ENCODE peak calls at places on chromosomes 13 and 19, in six cellular contexts. E, X, W, V, Z and D are unnamed samples.

GRCh38 chr19:47407417-47407774 is 11.9 kb downstream of the MEIS3 start:
- DNase-seq in E (no peak), X (no peak), W (no peak), V (no peak), Z (no peak), D (no peak)

GRCh38 chr19:41569481-41570150 is 6.3 kb upstream of the CEACAM21 start:
- DNase-seq in E (no peak), X (no peak), W (no peak), V (no peak), Z (no peak), D (no peak)

GRCh38 chr13:112885782-112886268 is 83.2 kb upstream of the MCF2L start:
- DNase-seq in E (no peak), X (peak; percentile 95), W (no peak), V (no peak), Z (peak; percentile 84), D (peak; percentile 42)

GRCh38 chr13:37173214-37173613 is 67.8 kb upstream of the CSNK1A1L start:
- DNase-seq in E (no peak), X (no peak), W (no peak), V (no peak), Z (peak; percentile 75), D (no peak)

GRCh38 chr13:112444001-112444311 is 67.8 kb downstream of the SPACA7 start:
- DNase-seq in E (no peak), X (peak; percentile 75), W (peak; percentile 67), V (no peak), Z (peak; percentile 60), D (peak; percentile 59)

GRCh38 chr19:46631481-46631880 is 4.5 kb downstream of the GNG8 start:
- DNase-seq in E (no peak), X (no peak), W (no peak), V (no peak), Z (peak; percentile 65), D (no peak)

GRCh38 chr19:52428937-52429336 is at the start of gene ZNF534:
- DNase-seq in E (no peak), X (no peak), W (no peak), V (no peak), Z (no peak), D (no peak)

GRCh38 chr13:96473463-96474157 is 383.7 kb downstream of the HS6ST3 start:
- DNase-seq in E (no peak), X (no peak), W (no peak), V (no peak), Z (peak; percentile 16), D (no peak)

GRCh38 chr19:16536130-16536529 is 6.1 kb downstream of the CHERP start:
- DNase-seq in E (no peak), X (no peak), W (no peak), V (no peak), Z (no peak), D (no peak)

GRCh38 chr19:53581871-53582279 is 43.9 kb downstream of the ZNF331 start:
- DNase-seq in E (no peak), X (peak; percentile 22), W (no peak), V (no peak), Z (no peak), D (no peak)

GRCh38 chr13:18978447-18978846 is 203.2 kb downstream of the TUBA3C start:
- DNase-seq in E (no peak), X (no peak), W (no peak), V (no peak), Z (no peak), D (no peak)

GRCh38 chr13:62710766-62711165 is 1295.1 kb upstream of the PCDH20 start:
- DNase-seq in E (no peak), X (no peak), W (no peak), V (no peak), Z (no peak), D (no peak)

GRCh38 chr19:8575467-8575997 is 1.7 kb downstream of the MYO1F start:
- DNase-seq in E (no peak), X (no peak), W (peak; percentile 76), V (peak; percentile 24), Z (peak; percentile 59), D (no peak)

GRCh38 chr19:34067861-34068271 is 104.4 kb upstream of the LSM14A start:
- DNase-seq in E (no peak), X (no peak), W (no peak), V (no peak), Z (peak; percentile 9), D (no peak)